ENCODE peak calls at places on chromosomes 2 and 18, in five cellular contexts. One of them, this sample, is unnamed.

GRCh38 chr18:6405237-6406074 is 9.3 kb downstream of the L3MBTL4 start:
- DNase-seq in suprapubic skin: no peak
- DNase-seq in CD4-positive, alpha-beta memory T cell: no peak
- DNase-seq in effector memory CD4-positive, alpha-beta T cell: no peak
- DNase-seq in pancreas: no peak
- DNase-seq in this sample: peak

GRCh38 chr18:77248873-77249582 is 620 bp upstream of the GALR1 start:
- DNase-seq in suprapubic skin: no peak
- DNase-seq in CD4-positive, alpha-beta memory T cell: no peak
- DNase-seq in effector memory CD4-positive, alpha-beta T cell: no peak
- DNase-seq in pancreas: no peak
- DNase-seq in this sample: peak

GRCh38 chr2:169361706-169362345 is 508 bp downstream of the LRP2 start:
- DNase-seq in suprapubic skin: no peak
- DNase-seq in CD4-positive, alpha-beta memory T cell: no peak
- DNase-seq in effector memory CD4-positive, alpha-beta T cell: no peak
- DNase-seq in pancreas: peak
- DNase-seq in this sample: peak

GRCh38 chr2:27407798-27408491 is 1.4 kb downstream of the PPM1G start:
- DNase-seq in suprapubic skin: no peak
- DNase-seq in CD4-positive, alpha-beta memory T cell: no peak
- DNase-seq in effector memory CD4-positive, alpha-beta T cell: no peak
- DNase-seq in pancreas: no peak
- DNase-seq in this sample: peak

GRCh38 chr2:63881208-63881607 is 39.5 kb downstream of the UGP2 start:
- DNase-seq in suprapubic skin: no peak
- DNase-seq in CD4-positive, alpha-beta memory T cell: no peak
- DNase-seq in effector memory CD4-positive, alpha-beta T cell: no peak
- DNase-seq in pancreas: no peak
- DNase-seq in this sample: no peak

GRCh38 chr2:197675246-197675645 is at the start of gene RFTN2:
- DNase-seq in suprapubic skin: no peak
- DNase-seq in CD4-positive, alpha-beta memory T cell: no peak
- DNase-seq in effector memory CD4-positive, alpha-beta T cell: no peak
- DNase-seq in pancreas: no peak
- DNase-seq in this sample: no peak

GRCh38 chr2:114668415-114668814 is 226.0 kb downstream of the DPP10 start:
- DNase-seq in suprapubic skin: no peak
- DNase-seq in CD4-positive, alpha-beta memory T cell: no peak
- DNase-seq in effector memory CD4-positive, alpha-beta T cell: no peak
- DNase-seq in pancreas: no peak
- DNase-seq in this sample: no peak

GRCh38 chr18:26708814-26709717 is 156.4 kb downstream of the AQP4 start:
- DNase-seq in suprapubic skin: no peak
- DNase-seq in CD4-positive, alpha-beta memory T cell: no peak
- DNase-seq in effector memory CD4-positive, alpha-beta T cell: no peak
- DNase-seq in pancreas: no peak
- DNase-seq in this sample: peak

GRCh38 chr2:120596191-120596781 is 139.4 kb upstream of the GLI2 start:
- DNase-seq in suprapubic skin: peak
- DNase-seq in CD4-positive, alpha-beta memory T cell: no peak
- DNase-seq in effector memory CD4-positive, alpha-beta T cell: no peak
- DNase-seq in pancreas: no peak
- DNase-seq in this sample: no peak

GRCh38 chr2:8132371-8132831 is 549.5 kb upstream of the ID2 start:
- DNase-seq in suprapubic skin: no peak
- DNase-seq in CD4-positive, alpha-beta memory T cell: no peak
- DNase-seq in effector memory CD4-positive, alpha-beta T cell: no peak
- DNase-seq in pancreas: no peak
- DNase-seq in this sample: no peak

GRCh38 chr2:204109681-204110080 is 173.1 kb downstream of the ICOS start:
- DNase-seq in suprapubic skin: no peak
- DNase-seq in CD4-positive, alpha-beta memory T cell: no peak
- DNase-seq in effector memory CD4-positive, alpha-beta T cell: no peak
- DNase-seq in pancreas: no peak
- DNase-seq in this sample: no peak

GRCh38 chr18:74804677-74805076 is 207.0 kb downstream of the ZNF407 start:
- DNase-seq in suprapubic skin: no peak
- DNase-seq in CD4-positive, alpha-beta memory T cell: no peak
- DNase-seq in effector memory CD4-positive, alpha-beta T cell: no peak
- DNase-seq in pancreas: no peak
- DNase-seq in this sample: no peak

GRCh38 chr18:76914314-76914713 is 92.0 kb downstream of the ZNF236 start:
- DNase-seq in suprapubic skin: no peak
- DNase-seq in CD4-positive, alpha-beta memory T cell: no peak
- DNase-seq in effector memory CD4-positive, alpha-beta T cell: no peak
- DNase-seq in pancreas: no peak
- DNase-seq in this sample: no peak

GRCh38 chr2:99808801-99809200 is 319.0 kb upstream of the REV1 start:
- DNase-seq in suprapubic skin: no peak
- DNase-seq in CD4-positive, alpha-beta memory T cell: no peak
- DNase-seq in effector memory CD4-positive, alpha-beta T cell: no peak
- DNase-seq in pancreas: no peak
- DNase-seq in this sample: no peak

GRCh38 chr2:217995741-217996141 is 7.1 kb downstream of the TNS1 start:
- DNase-seq in suprapubic skin: peak
- DNase-seq in CD4-positive, alpha-beta memory T cell: no peak
- DNase-seq in effector memory CD4-positive, alpha-beta T cell: no peak
- DNase-seq in pancreas: peak
- DNase-seq in this sample: no peak

GRCh38 chr2:220293966-220294365 is 666.5 kb downstream of the SLC4A3 start:
- DNase-seq in suprapubic skin: no peak
- DNase-seq in CD4-positive, alpha-beta memory T cell: no peak
- DNase-seq in effector memory CD4-positive, alpha-beta T cell: no peak
- DNase-seq in pancreas: no peak
- DNase-seq in this sample: no peak

GRCh38 chr2:207683879-207684627 is 27.4 kb upstream of the CCNYL1 start:
- DNase-seq in suprapubic skin: no peak
- DNase-seq in CD4-positive, alpha-beta memory T cell: no peak
- DNase-seq in effector memory CD4-positive, alpha-beta T cell: no peak
- DNase-seq in pancreas: no peak
- DNase-seq in this sample: no peak

GRCh38 chr2:171522057-171522803 is at the start of gene CYBRD1:
- DNase-seq in suprapubic skin: peak
- DNase-seq in CD4-positive, alpha-beta memory T cell: no peak
- DNase-seq in effector memory CD4-positive, alpha-beta T cell: no peak
- DNase-seq in pancreas: peak
- DNase-seq in this sample: peak

GRCh38 chr2:60998628-60999545 is 18.6 kb upstream of the PEX13 start:
- DNase-seq in suprapubic skin: no peak
- DNase-seq in CD4-positive, alpha-beta memory T cell: peak
- DNase-seq in effector memory CD4-positive, alpha-beta T cell: no peak
- DNase-seq in pancreas: no peak
- DNase-seq in this sample: peak

GRCh38 chr2:224106794-224107193 is 67.7 kb upstream of the SERPINE2 start:
- DNase-seq in suprapubic skin: no peak
- DNase-seq in CD4-positive, alpha-beta memory T cell: no peak
- DNase-seq in effector memory CD4-positive, alpha-beta T cell: no peak
- DNase-seq in pancreas: no peak
- DNase-seq in this sample: no peak

GRCh38 chr2:36235877-36236276 is 119.7 kb upstream of the CRIM1 start:
- DNase-seq in suprapubic skin: no peak
- DNase-seq in CD4-positive, alpha-beta memory T cell: no peak
- DNase-seq in effector memory CD4-positive, alpha-beta T cell: no peak
- DNase-seq in pancreas: no peak
- DNase-seq in this sample: no peak

GRCh38 chr2:101770672-101771071 is 73.2 kb downstream of the MAP4K4 start:
- DNase-seq in suprapubic skin: no peak
- DNase-seq in CD4-positive, alpha-beta memory T cell: no peak
- DNase-seq in effector memory CD4-positive, alpha-beta T cell: no peak
- DNase-seq in pancreas: no peak
- DNase-seq in this sample: peak

GRCh38 chr2:201507725-201508124 is 56.2 kb downstream of the STRADB start:
- DNase-seq in suprapubic skin: no peak
- DNase-seq in CD4-positive, alpha-beta memory T cell: no peak
- DNase-seq in effector memory CD4-positive, alpha-beta T cell: no peak
- DNase-seq in pancreas: no peak
- DNase-seq in this sample: no peak

GRCh38 chr2:152861349-152861942 is 143.0 kb downstream of the ARL6IP6 start:
- DNase-seq in suprapubic skin: no peak
- DNase-seq in CD4-positive, alpha-beta memory T cell: no peak
- DNase-seq in effector memory CD4-positive, alpha-beta T cell: no peak
- DNase-seq in pancreas: peak
- DNase-seq in this sample: peak

GRCh38 chr2:17878222-17879136 is at the start of gene KCNS3:
- DNase-seq in suprapubic skin: no peak
- DNase-seq in CD4-positive, alpha-beta memory T cell: no peak
- DNase-seq in effector memory CD4-positive, alpha-beta T cell: no peak
- DNase-seq in pancreas: peak
- DNase-seq in this sample: peak

GRCh38 chr18:23619388-23619873 is 33.1 kb upstream of the NPC1 start:
- DNase-seq in suprapubic skin: no peak
- DNase-seq in CD4-positive, alpha-beta memory T cell: peak
- DNase-seq in effector memory CD4-positive, alpha-beta T cell: no peak
- DNase-seq in pancreas: no peak
- DNase-seq in this sample: peak

GRCh38 chr2:28291811-28292455 is 100.7 kb upstream of the FOSL2 start:
- DNase-seq in suprapubic skin: no peak
- DNase-seq in CD4-positive, alpha-beta memory T cell: no peak
- DNase-seq in effector memory CD4-positive, alpha-beta T cell: no peak
- DNase-seq in pancreas: no peak
- DNase-seq in this sample: no peak

GRCh38 chr2:160221391-160222276 is 21.6 kb upstream of the ITGB6 start:
- DNase-seq in suprapubic skin: no peak
- DNase-seq in CD4-positive, alpha-beta memory T cell: no peak
- DNase-seq in effector memory CD4-positive, alpha-beta T cell: no peak
- DNase-seq in pancreas: peak
- DNase-seq in this sample: no peak

GRCh38 chr2:46390901-46391395 is 88.4 kb upstream of the TMEM247 start:
- DNase-seq in suprapubic skin: no peak
- DNase-seq in CD4-positive, alpha-beta memory T cell: no peak
- DNase-seq in effector memory CD4-positive, alpha-beta T cell: no peak
- DNase-seq in pancreas: no peak
- DNase-seq in this sample: no peak

GRCh38 chr18:54222922-54223567 is 1.4 kb downstream of the MBD2 start:
- DNase-seq in suprapubic skin: no peak
- DNase-seq in CD4-positive, alpha-beta memory T cell: peak
- DNase-seq in effector memory CD4-positive, alpha-beta T cell: peak
- DNase-seq in pancreas: no peak
- DNase-seq in this sample: peak

GRCh38 chr2:238282861-238283738 is 5.3 kb downstream of the PER2 start:
- DNase-seq in suprapubic skin: no peak
- DNase-seq in CD4-positive, alpha-beta memory T cell: no peak
- DNase-seq in effector memory CD4-positive, alpha-beta T cell: no peak
- DNase-seq in pancreas: peak
- DNase-seq in this sample: no peak

GRCh38 chr2:238286551-238286950 is 1.9 kb downstream of the PER2 start:
- DNase-seq in suprapubic skin: peak
- DNase-seq in CD4-positive, alpha-beta memory T cell: no peak
- DNase-seq in effector memory CD4-positive, alpha-beta T cell: no peak
- DNase-seq in pancreas: peak
- DNase-seq in this sample: no peak

GRCh38 chr2:238286095-238286494 is 2.3 kb downstream of the PER2 start:
- DNase-seq in suprapubic skin: no peak
- DNase-seq in CD4-positive, alpha-beta memory T cell: no peak
- DNase-seq in effector memory CD4-positive, alpha-beta T cell: no peak
- DNase-seq in pancreas: no peak
- DNase-seq in this sample: no peak

GRCh38 chr2:238285653-238286082 is 2.7 kb downstream of the PER2 start:
- DNase-seq in suprapubic skin: peak
- DNase-seq in CD4-positive, alpha-beta memory T cell: no peak
- DNase-seq in effector memory CD4-positive, alpha-beta T cell: no peak
- DNase-seq in pancreas: peak
- DNase-seq in this sample: peak

GRCh38 chr2:238284802-238285515 is 3.5 kb downstream of the PER2 start:
- DNase-seq in suprapubic skin: no peak
- DNase-seq in CD4-positive, alpha-beta memory T cell: no peak
- DNase-seq in effector memory CD4-positive, alpha-beta T cell: no peak
- DNase-seq in pancreas: peak
- DNase-seq in this sample: no peak
- H3K27ac ChIP-seq in suprapubic skin: peak
- H3K27ac ChIP-seq in CD4-positive, alpha-beta memory T cell: no peak
- H3K27ac ChIP-seq in effector memory CD4-positive, alpha-beta T cell: no peak
- H3K27ac ChIP-seq in pancreas: peak
- H3K27ac ChIP-seq in this sample: no peak

GRCh38 chr18:22183647-22184161 is 14.3 kb downstream of the GATA6 start:
- DNase-seq in suprapubic skin: no peak
- DNase-seq in CD4-positive, alpha-beta memory T cell: no peak
- DNase-seq in effector memory CD4-positive, alpha-beta T cell: no peak
- DNase-seq in pancreas: no peak
- DNase-seq in this sample: no peak
- H3K27ac ChIP-seq in suprapubic skin: no peak
- H3K27ac ChIP-seq in CD4-positive, alpha-beta memory T cell: no peak
- H3K27ac ChIP-seq in effector memory CD4-positive, alpha-beta T cell: no peak
- H3K27ac ChIP-seq in pancreas: peak
- H3K27ac ChIP-seq in this sample: no peak

DNA sequence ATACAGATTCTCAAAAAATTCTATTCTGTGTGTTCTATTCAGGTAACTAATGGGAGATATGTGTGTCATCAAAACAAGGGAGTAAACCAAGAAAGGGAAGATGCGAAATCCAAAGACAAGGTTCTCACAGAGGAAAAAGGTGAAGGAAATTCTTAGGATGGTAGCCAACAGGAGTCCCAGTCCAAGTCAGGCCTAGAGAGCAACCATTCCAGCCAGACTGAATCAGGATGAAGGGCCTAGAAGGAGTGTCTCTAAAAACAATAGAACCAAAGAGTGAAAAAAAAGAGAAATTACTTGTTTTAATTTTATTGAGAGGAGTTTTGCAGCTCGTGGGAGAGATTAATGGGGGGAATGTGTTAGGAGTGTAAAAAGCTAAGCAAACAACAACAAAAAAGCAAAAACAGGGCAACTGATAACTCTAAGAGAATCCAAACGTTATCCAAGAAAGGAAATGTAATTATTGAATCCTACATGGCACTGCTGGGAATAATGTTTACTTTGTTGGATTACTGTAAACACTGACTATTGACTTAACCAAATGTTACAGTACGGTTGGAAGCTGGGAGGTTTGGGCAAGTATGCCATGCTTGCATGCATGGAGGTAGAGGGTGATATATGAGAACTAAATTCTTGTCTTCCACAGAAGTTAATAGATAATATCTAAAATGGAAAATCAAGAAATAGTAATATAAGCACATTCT is 12.3 kb downstream of the MAP3K20 start:
- DNase-seq in suprapubic skin: no peak
- DNase-seq in CD4-positive, alpha-beta memory T cell: no peak
- DNase-seq in effector memory CD4-positive, alpha-beta T cell: no peak
- DNase-seq in pancreas: no peak
- DNase-seq in this sample: no peak
- H3K27ac ChIP-seq in suprapubic skin: no peak
- H3K27ac ChIP-seq in CD4-positive, alpha-beta memory T cell: no peak
- H3K27ac ChIP-seq in effector memory CD4-positive, alpha-beta T cell: no peak
- H3K27ac ChIP-seq in pancreas: no peak
- H3K27ac ChIP-seq in this sample: no peak

DNA sequence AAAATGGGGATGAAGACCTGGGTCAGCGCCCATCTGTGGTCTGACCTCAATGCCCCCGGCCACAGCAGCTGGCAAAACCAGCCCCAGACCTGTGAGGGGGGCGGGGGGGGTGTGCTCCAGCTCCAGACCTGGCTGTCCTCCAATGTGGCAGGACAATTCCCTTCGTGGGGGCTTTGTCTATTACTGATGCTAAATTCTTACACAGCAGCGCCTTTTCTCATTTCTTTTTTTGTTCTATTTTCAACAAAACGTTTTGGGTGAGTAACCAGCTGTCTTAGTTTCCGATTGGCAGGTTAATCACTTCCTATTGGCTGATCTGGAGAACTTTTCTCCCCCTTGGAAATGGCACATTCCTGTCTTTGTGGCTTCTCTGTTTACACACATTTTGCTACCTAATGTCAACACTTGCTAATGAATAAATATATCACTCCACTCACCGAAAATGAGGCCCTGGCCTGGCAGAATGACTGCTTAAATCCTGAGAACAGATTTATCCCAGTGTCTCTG is 4.4 kb downstream of the SMAD7 start:
- DNase-seq in suprapubic skin: no peak
- DNase-seq in CD4-positive, alpha-beta memory T cell: no peak
- DNase-seq in effector memory CD4-positive, alpha-beta T cell: no peak
- DNase-seq in pancreas: peak
- DNase-seq in this sample: no peak
- H3K27ac ChIP-seq in suprapubic skin: peak
- H3K27ac ChIP-seq in CD4-positive, alpha-beta memory T cell: no peak
- H3K27ac ChIP-seq in effector memory CD4-positive, alpha-beta T cell: no peak
- H3K27ac ChIP-seq in pancreas: peak
- H3K27ac ChIP-seq in this sample: no peak

This sample was measured in neural progenitor cell.